ENCODE peak calls at places on chromosomes 6 and 20, in nine cellular contexts. One of them, this sample, is unnamed.

GRCh38 chr6:148348778-148349177 is 6.1 kb downstream of the SASH1 start:
- DNase-seq in ovary: no peak
- DNase-seq in BJ: no peak
- DNase-seq in choroid plexus epithelial cell: no peak
- DNase-seq in upper lobe of right lung: no peak
- DNase-seq in brain microvascular endothelial cell: no peak
- DNase-seq in NB4: no peak
- DNase-seq in left lung: no peak
- DNase-seq in thoracic aorta: no peak
- DNase-seq in this sample: no peak

GRCh38 chr6:124962617-124963415 is 579 bp downstream of the RNF217 start:
- DNase-seq in ovary: peak; percentile 47
- DNase-seq in BJ: no peak
- DNase-seq in choroid plexus epithelial cell: no peak
- DNase-seq in upper lobe of right lung: peak; percentile 79
- DNase-seq in brain microvascular endothelial cell: no peak
- DNase-seq in NB4: no peak
- DNase-seq in left lung: peak; percentile 61
- DNase-seq in thoracic aorta: no peak
- DNase-seq in this sample: peak; percentile 55

GRCh38 chr6:71489736-71490135 is 201.1 kb downstream of the OGFRL1 start:
- DNase-seq in ovary: no peak
- DNase-seq in BJ: peak; percentile 69
- DNase-seq in choroid plexus epithelial cell: peak; percentile 96
- DNase-seq in upper lobe of right lung: no peak
- DNase-seq in brain microvascular endothelial cell: peak; percentile 83
- DNase-seq in NB4: no peak
- DNase-seq in left lung: peak; percentile 52
- DNase-seq in thoracic aorta: no peak
- DNase-seq in this sample: peak; percentile 93

GRCh38 chr6:30325150-30325872 is 1.4 kb upstream of the TRIM39 start:
- DNase-seq in ovary: no peak
- DNase-seq in BJ: no peak
- DNase-seq in choroid plexus epithelial cell: peak; percentile 59
- DNase-seq in upper lobe of right lung: no peak
- DNase-seq in brain microvascular endothelial cell: peak; percentile 66
- DNase-seq in NB4: peak; percentile 75
- DNase-seq in left lung: no peak
- DNase-seq in thoracic aorta: peak; percentile 39
- DNase-seq in this sample: peak; percentile 50

GRCh38 chr6:36700071-36700811 is 2.6 kb downstream of the RAB44 start:
- DNase-seq in ovary: no peak
- DNase-seq in BJ: no peak
- DNase-seq in choroid plexus epithelial cell: no peak
- DNase-seq in upper lobe of right lung: no peak
- DNase-seq in brain microvascular endothelial cell: no peak
- DNase-seq in NB4: no peak
- DNase-seq in left lung: no peak
- DNase-seq in thoracic aorta: no peak
- DNase-seq in this sample: no peak

GRCh38 chr6:106253731-106254130 is 71.8 kb downstream of the ATG5 start:
- DNase-seq in ovary: no peak
- DNase-seq in BJ: no peak
- DNase-seq in choroid plexus epithelial cell: no peak
- DNase-seq in upper lobe of right lung: no peak
- DNase-seq in brain microvascular endothelial cell: no peak
- DNase-seq in NB4: no peak
- DNase-seq in left lung: no peak
- DNase-seq in thoracic aorta: no peak
- DNase-seq in this sample: no peak

GRCh38 chr20:59603727-59604608 is at the start of gene PHACTR3:
- DNase-seq in ovary: no peak
- DNase-seq in BJ: no peak
- DNase-seq in choroid plexus epithelial cell: no peak
- DNase-seq in upper lobe of right lung: no peak
- DNase-seq in brain microvascular endothelial cell: no peak
- DNase-seq in NB4: no peak
- DNase-seq in left lung: no peak
- DNase-seq in thoracic aorta: no peak
- DNase-seq in this sample: no peak

GRCh38 chr20:31806564-31807355 is 12.4 kb upstream of the MYLK2 start:
- DNase-seq in ovary: no peak
- DNase-seq in BJ: no peak
- DNase-seq in choroid plexus epithelial cell: peak; percentile 37
- DNase-seq in upper lobe of right lung: no peak
- DNase-seq in brain microvascular endothelial cell: no peak
- DNase-seq in NB4: peak; percentile 24
- DNase-seq in left lung: no peak
- DNase-seq in thoracic aorta: no peak
- DNase-seq in this sample: no peak

GRCh38 chr20:478010-478948 is 15.9 kb upstream of the TBC1D20 start:
- DNase-seq in ovary: no peak
- DNase-seq in BJ: no peak
- DNase-seq in choroid plexus epithelial cell: peak; percentile 90
- DNase-seq in upper lobe of right lung: no peak
- DNase-seq in brain microvascular endothelial cell: peak; percentile 33
- DNase-seq in NB4: no peak
- DNase-seq in left lung: no peak
- DNase-seq in thoracic aorta: no peak
- DNase-seq in this sample: peak; percentile 88

GRCh38 chr20:38133680-38134426 is 31.2 kb downstream of the TGM2 start:
- DNase-seq in ovary: no peak
- DNase-seq in BJ: no peak
- DNase-seq in choroid plexus epithelial cell: peak; percentile 54
- DNase-seq in upper lobe of right lung: peak; percentile 16
- DNase-seq in brain microvascular endothelial cell: no peak
- DNase-seq in NB4: no peak
- DNase-seq in left lung: no peak
- DNase-seq in thoracic aorta: no peak
- DNase-seq in this sample: no peak

GRCh38 chr20:43397147-43397546 is 60.5 kb upstream of the SRSF6 start:
- DNase-seq in ovary: no peak
- DNase-seq in BJ: no peak
- DNase-seq in choroid plexus epithelial cell: no peak
- DNase-seq in upper lobe of right lung: no peak
- DNase-seq in brain microvascular endothelial cell: no peak
- DNase-seq in NB4: no peak
- DNase-seq in left lung: no peak
- DNase-seq in thoracic aorta: no peak
- DNase-seq in this sample: no peak

GRCh38 chr20:1773816-1774215 is 116.2 kb upstream of the SIRPG start:
- DNase-seq in ovary: no peak
- DNase-seq in BJ: no peak
- DNase-seq in choroid plexus epithelial cell: no peak
- DNase-seq in upper lobe of right lung: no peak
- DNase-seq in brain microvascular endothelial cell: no peak
- DNase-seq in NB4: no peak
- DNase-seq in left lung: no peak
- DNase-seq in thoracic aorta: no peak
- DNase-seq in this sample: no peak

GRCh38 chr6:141077355-141078333 is 1055.1 kb upstream of the GJE1 start:
- DNase-seq in ovary: no peak
- DNase-seq in BJ: no peak
- DNase-seq in choroid plexus epithelial cell: peak; percentile 46
- DNase-seq in upper lobe of right lung: no peak
- DNase-seq in brain microvascular endothelial cell: peak; percentile 7
- DNase-seq in NB4: peak; percentile 63
- DNase-seq in left lung: no peak
- DNase-seq in thoracic aorta: no peak
- DNase-seq in this sample: peak; percentile 18

GRCh38 chr20:62692176-62692575 is 16.5 kb upstream of the NTSR1 start:
- DNase-seq in ovary: no peak
- DNase-seq in BJ: no peak
- DNase-seq in choroid plexus epithelial cell: no peak
- DNase-seq in upper lobe of right lung: no peak
- DNase-seq in brain microvascular endothelial cell: no peak
- DNase-seq in NB4: no peak
- DNase-seq in left lung: no peak
- DNase-seq in thoracic aorta: no peak
- DNase-seq in this sample: no peak

GRCh38 chr6:107080036-107080435 is 35.3 kb downstream of the BEND3 start:
- DNase-seq in ovary: no peak
- DNase-seq in BJ: no peak
- DNase-seq in choroid plexus epithelial cell: no peak
- DNase-seq in upper lobe of right lung: no peak
- DNase-seq in brain microvascular endothelial cell: no peak
- DNase-seq in NB4: peak; percentile 43
- DNase-seq in left lung: no peak
- DNase-seq in thoracic aorta: no peak
- DNase-seq in this sample: peak; percentile 19

DNA sequence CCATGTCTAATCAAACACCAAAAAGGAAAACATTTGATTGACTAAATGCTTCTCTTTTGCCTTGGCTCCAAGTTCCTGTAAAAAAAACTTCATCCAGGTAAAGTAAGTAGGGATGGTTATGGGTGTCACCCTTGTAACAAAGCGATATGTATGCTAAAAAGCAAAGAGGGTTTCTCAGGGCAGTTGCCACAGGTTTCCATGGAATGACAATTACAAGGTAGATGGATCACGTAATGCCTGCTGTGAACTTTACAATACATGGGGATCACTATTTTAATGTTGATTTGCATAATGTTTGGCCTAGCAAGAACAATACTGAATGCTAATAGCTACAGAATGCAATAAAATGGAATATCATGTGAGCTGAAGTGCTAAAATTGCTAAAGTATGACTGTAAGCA is 2.9 kb upstream of the BMP2 start:
- DNase-seq in ovary: no peak
- DNase-seq in BJ: no peak
- DNase-seq in choroid plexus epithelial cell: no peak
- DNase-seq in upper lobe of right lung: no peak
- DNase-seq in brain microvascular endothelial cell: no peak
- DNase-seq in NB4: no peak
- DNase-seq in left lung: no peak
- DNase-seq in thoracic aorta: no peak
- DNase-seq in this sample: no peak
- H3K4me3 ChIP-seq in ovary: no peak overlapping the region
- H3K4me3 ChIP-seq in BJ: no peak overlapping the region
- H3K4me3 ChIP-seq in choroid plexus epithelial cell: no peak overlapping the region
- H3K4me3 ChIP-seq in upper lobe of right lung: no peak overlapping the region
- H3K4me3 ChIP-seq in brain microvascular endothelial cell: no peak overlapping the region
- H3K4me3 ChIP-seq in NB4: no peak overlapping the region
- H3K4me3 ChIP-seq in left lung: no peak overlapping the region
- H3K4me3 ChIP-seq in thoracic aorta: no peak overlapping the region
- H3K4me3 ChIP-seq in this sample: no peak overlapping the region

DNA sequence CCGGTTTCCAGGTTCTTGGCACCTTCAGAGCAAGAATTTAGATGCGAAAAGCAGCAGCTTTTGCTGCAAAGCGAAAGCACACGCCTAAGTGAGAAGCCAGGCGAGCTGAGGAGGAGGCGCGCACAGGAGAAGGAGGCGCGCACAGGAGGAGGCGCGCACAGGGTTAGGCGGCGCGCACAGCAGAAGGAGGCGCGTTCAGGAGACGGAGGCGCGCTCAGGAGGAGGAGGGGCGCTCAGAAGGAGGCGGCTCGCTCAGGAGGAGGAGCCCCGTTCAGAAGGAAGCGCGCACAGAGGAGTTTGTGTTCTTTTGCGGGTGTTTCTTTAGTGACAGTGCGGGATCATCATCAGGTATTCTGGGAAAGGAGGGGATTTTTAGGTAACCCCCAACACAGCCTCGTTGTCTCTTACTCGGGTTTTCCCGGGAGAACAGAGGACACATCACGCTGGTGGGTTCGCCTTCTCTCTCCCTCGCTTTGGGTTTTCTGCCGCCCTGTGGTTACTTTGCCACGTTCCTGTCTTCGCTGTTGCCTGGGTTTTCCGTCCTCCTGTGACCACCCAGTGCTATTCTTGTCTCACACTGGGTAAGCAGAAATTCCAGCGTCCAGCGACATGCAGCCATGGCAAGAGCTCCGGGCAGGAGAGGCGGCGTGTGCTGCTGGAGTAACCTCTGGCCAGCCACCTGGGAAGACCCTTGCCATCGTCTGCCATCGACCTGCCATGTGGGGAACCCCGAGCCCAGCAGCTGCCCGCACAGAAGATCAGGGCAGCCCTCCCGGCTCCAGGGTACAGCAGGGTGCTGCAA is 47.0 kb downstream of the WDR27 start:
- DNase-seq in ovary: peak; percentile 72
- DNase-seq in BJ: peak; percentile 11
- DNase-seq in choroid plexus epithelial cell: peak; percentile 88
- DNase-seq in upper lobe of right lung: peak; percentile 86
- DNase-seq in brain microvascular endothelial cell: peak; percentile 55
- DNase-seq in NB4: no peak
- DNase-seq in left lung: peak; percentile 77
- DNase-seq in thoracic aorta: peak; percentile 8
- DNase-seq in this sample: peak; percentile 76
- TF ChIP-seq CTCF in ovary: peak; percentile 24
- TF ChIP-seq CTCF in BJ: peak; percentile 40
- TF ChIP-seq CTCF in choroid plexus epithelial cell: peak; percentile 60
- TF ChIP-seq CTCF in upper lobe of right lung: peak; percentile 15
- TF ChIP-seq CTCF in brain microvascular endothelial cell: peak; percentile 55
- TF ChIP-seq CTCF in NB4: no peak
- TF ChIP-seq CTCF in left lung: no peak
- TF ChIP-seq CTCF in thoracic aorta: peak; percentile 10
- TF ChIP-seq CTCF in this sample: peak; percentile 30

GRCh38 chr6:31971279-31971992 is 502 bp downstream of the DXO start:
- DNase-seq in ovary: no peak
- DNase-seq in BJ: no peak
- DNase-seq in choroid plexus epithelial cell: no peak
- DNase-seq in upper lobe of right lung: no peak
- DNase-seq in brain microvascular endothelial cell: no peak
- DNase-seq in NB4: no peak
- DNase-seq in left lung: no peak
- DNase-seq in thoracic aorta: no peak
- DNase-seq in this sample: no peak
- H3K4me3 ChIP-seq in ovary: peak overlapping the region; percentile 79
- H3K4me3 ChIP-seq in BJ: peak overlapping the region; percentile 84
- H3K4me3 ChIP-seq in choroid plexus epithelial cell: peak overlapping the region; percentile 73
- H3K4me3 ChIP-seq in upper lobe of right lung: peak overlapping the region; percentile 84
- H3K4me3 ChIP-seq in brain microvascular endothelial cell: peak overlapping the region; percentile 92
- H3K4me3 ChIP-seq in NB4: peak overlapping the region; percentile 99
- H3K4me3 ChIP-seq in left lung: peak overlapping the region; percentile 85
- H3K4me3 ChIP-seq in thoracic aorta: peak overlapping the region; percentile 79
- H3K4me3 ChIP-seq in this sample: peak overlapping the region; percentile 87

GRCh38 chr20:36065427-36065998 is 89.0 kb upstream of the EPB41L1 start:
- DNase-seq in ovary: peak; percentile 14
- DNase-seq in BJ: no peak
- DNase-seq in choroid plexus epithelial cell: no peak
- DNase-seq in upper lobe of right lung: no peak
- DNase-seq in brain microvascular endothelial cell: no peak
- DNase-seq in NB4: no peak
- DNase-seq in left lung: no peak
- DNase-seq in thoracic aorta: no peak
- DNase-seq in this sample: no peak

GRCh38 chr20:36071848-36072247 is 82.7 kb upstream of the EPB41L1 start:
- DNase-seq in ovary: no peak
- DNase-seq in BJ: no peak
- DNase-seq in choroid plexus epithelial cell: no peak
- DNase-seq in upper lobe of right lung: no peak
- DNase-seq in brain microvascular endothelial cell: no peak
- DNase-seq in NB4: no peak
- DNase-seq in left lung: no peak
- DNase-seq in thoracic aorta: no peak
- DNase-seq in this sample: no peak

GRCh38 chr20:36066777-36067176 is 87.8 kb upstream of the EPB41L1 start:
- DNase-seq in ovary: no peak
- DNase-seq in BJ: no peak
- DNase-seq in choroid plexus epithelial cell: no peak
- DNase-seq in upper lobe of right lung: no peak
- DNase-seq in brain microvascular endothelial cell: no peak
- DNase-seq in NB4: no peak
- DNase-seq in left lung: no peak
- DNase-seq in thoracic aorta: no peak
- DNase-seq in this sample: no peak

GRCh38 chr20:36074983-36075382 is 79.6 kb upstream of the EPB41L1 start:
- DNase-seq in ovary: no peak
- DNase-seq in BJ: no peak
- DNase-seq in choroid plexus epithelial cell: peak; percentile 53
- DNase-seq in upper lobe of right lung: no peak
- DNase-seq in brain microvascular endothelial cell: no peak
- DNase-seq in NB4: no peak
- DNase-seq in left lung: no peak
- DNase-seq in thoracic aorta: no peak
- DNase-seq in this sample: peak; percentile 41

GRCh38 chr20:36070451-36070850 is 84.1 kb upstream of the EPB41L1 start:
- DNase-seq in ovary: no peak
- DNase-seq in BJ: no peak
- DNase-seq in choroid plexus epithelial cell: peak; percentile 68
- DNase-seq in upper lobe of right lung: no peak
- DNase-seq in brain microvascular endothelial cell: no peak
- DNase-seq in NB4: no peak
- DNase-seq in left lung: no peak
- DNase-seq in thoracic aorta: no peak
- DNase-seq in this sample: no peak
- TF ChIP-seq CTCF in ovary: no peak
- TF ChIP-seq CTCF in BJ: no peak
- TF ChIP-seq CTCF in choroid plexus epithelial cell: no peak
- TF ChIP-seq CTCF in upper lobe of right lung: no peak
- TF ChIP-seq CTCF in brain microvascular endothelial cell: no peak
- TF ChIP-seq CTCF in NB4: no peak
- TF ChIP-seq CTCF in left lung: no peak
- TF ChIP-seq CTCF in thoracic aorta: no peak
- TF ChIP-seq CTCF in this sample: no peak

This sample was measured in cardiac fibroblast.